ENCODE peak calls at places on chromosomes 11 and 22, in seven cellular contexts. One of them, this sample, is unnamed.

GRCh38 chr11:113242767-113243397 is 71.5 kb upstream of the TTC12 start:
- DNase-seq in suprapubic skin: no peak
- DNase-seq in esophagus muscularis mucosa: no peak
- DNase-seq in ovary: peak; percentile 36
- DNase-seq in sigmoid colon: no peak
- DNase-seq in A549: no peak
- DNase-seq in SK-N-SH: no peak
- DNase-seq in this sample: no peak

GRCh38 chr11:16382638-16383380 is 26.5 kb upstream of the SOX6 start:
- DNase-seq in suprapubic skin: no peak
- DNase-seq in esophagus muscularis mucosa: no peak
- DNase-seq in ovary: no peak
- DNase-seq in sigmoid colon: no peak
- DNase-seq in A549: no peak
- DNase-seq in SK-N-SH: no peak
- DNase-seq in this sample: no peak

GRCh38 chr11:19121646-19122045 is 4.7 kb downstream of the ZDHHC13 start:
- DNase-seq in suprapubic skin: no peak
- DNase-seq in esophagus muscularis mucosa: no peak
- DNase-seq in ovary: no peak
- DNase-seq in sigmoid colon: no peak
- DNase-seq in A549: no peak
- DNase-seq in SK-N-SH: no peak
- DNase-seq in this sample: no peak

GRCh38 chr11:31808721-31809542 is 2.2 kb downstream of the PAX6 start:
- DNase-seq in suprapubic skin: no peak
- DNase-seq in esophagus muscularis mucosa: peak; percentile 42
- DNase-seq in ovary: no peak
- DNase-seq in sigmoid colon: no peak
- DNase-seq in A549: no peak
- DNase-seq in SK-N-SH: no peak
- DNase-seq in this sample: no peak

GRCh38 chr11:125315088-125315740 is 150.7 kb downstream of the PKNOX2 start:
- DNase-seq in suprapubic skin: no peak
- DNase-seq in esophagus muscularis mucosa: no peak
- DNase-seq in ovary: peak; percentile 73
- DNase-seq in sigmoid colon: peak; percentile 78
- DNase-seq in A549: no peak
- DNase-seq in SK-N-SH: peak; percentile 60
- DNase-seq in this sample: peak; percentile 29

GRCh38 chr11:62439785-62440602 is 21.2 kb downstream of the SCGB1A1 start:
- DNase-seq in suprapubic skin: peak; percentile 78
- DNase-seq in esophagus muscularis mucosa: no peak
- DNase-seq in ovary: peak; percentile 67
- DNase-seq in sigmoid colon: peak; percentile 87
- DNase-seq in A549: no peak
- DNase-seq in SK-N-SH: peak; percentile 37
- DNase-seq in this sample: peak; percentile 67

GRCh38 chr22:23891726-23892125 is 2.5 kb upstream of the MIF start:
- DNase-seq in suprapubic skin: no peak
- DNase-seq in esophagus muscularis mucosa: no peak
- DNase-seq in ovary: no peak
- DNase-seq in sigmoid colon: no peak
- DNase-seq in A549: no peak
- DNase-seq in SK-N-SH: no peak
- DNase-seq in this sample: no peak

GRCh38 chr11:73465019-73465675 is 88.9 kb downstream of the RELT start:
- DNase-seq in suprapubic skin: no peak
- DNase-seq in esophagus muscularis mucosa: no peak
- DNase-seq in ovary: no peak
- DNase-seq in sigmoid colon: no peak
- DNase-seq in A549: no peak
- DNase-seq in SK-N-SH: peak; percentile 36
- DNase-seq in this sample: no peak

GRCh38 chr11:74636633-74637184 is 44.3 kb downstream of the POLD3 start:
- DNase-seq in suprapubic skin: no peak
- DNase-seq in esophagus muscularis mucosa: no peak
- DNase-seq in ovary: no peak
- DNase-seq in sigmoid colon: no peak
- DNase-seq in A549: peak; percentile 46
- DNase-seq in SK-N-SH: no peak
- DNase-seq in this sample: no peak

GRCh38 chr11:78040691-78041379 is 17.8 kb upstream of the KCTD14 start:
- DNase-seq in suprapubic skin: no peak
- DNase-seq in esophagus muscularis mucosa: no peak
- DNase-seq in ovary: no peak
- DNase-seq in sigmoid colon: no peak
- DNase-seq in A549: no peak
- DNase-seq in SK-N-SH: no peak
- DNase-seq in this sample: no peak

GRCh38 chr11:62472063-62472884 is 53.4 kb downstream of the SCGB1A1 start:
- DNase-seq in suprapubic skin: no peak
- DNase-seq in esophagus muscularis mucosa: no peak
- DNase-seq in ovary: peak; percentile 35
- DNase-seq in sigmoid colon: peak; percentile 96
- DNase-seq in A549: peak; percentile 57
- DNase-seq in SK-N-SH: peak; percentile 40
- DNase-seq in this sample: no peak

GRCh38 chr22:21016644-21017420 is 1.9 kb downstream of the P2RX6 start:
- DNase-seq in suprapubic skin: no peak
- DNase-seq in esophagus muscularis mucosa: no peak
- DNase-seq in ovary: peak; percentile 10
- DNase-seq in sigmoid colon: no peak
- DNase-seq in A549: no peak
- DNase-seq in SK-N-SH: peak; percentile 16
- DNase-seq in this sample: no peak

GRCh38 chr11:122202161-122202950 is 86.3 kb upstream of the BLID start:
- DNase-seq in suprapubic skin: no peak
- DNase-seq in esophagus muscularis mucosa: peak; percentile 92
- DNase-seq in ovary: peak; percentile 47
- DNase-seq in sigmoid colon: peak; percentile 71
- DNase-seq in A549: peak; percentile 60
- DNase-seq in SK-N-SH: peak; percentile 16
- DNase-seq in this sample: peak; percentile 21

GRCh38 chr11:28384418-28384817 is 276.2 kb downstream of the METTL15 start:
- DNase-seq in suprapubic skin: no peak
- DNase-seq in esophagus muscularis mucosa: no peak
- DNase-seq in ovary: no peak
- DNase-seq in sigmoid colon: no peak
- DNase-seq in A549: peak; percentile 5
- DNase-seq in SK-N-SH: no peak
- DNase-seq in this sample: no peak

GRCh38 chr11:68164437-68164836 is 43.2 kb upstream of the CHKA start:
- DNase-seq in suprapubic skin: no peak
- DNase-seq in esophagus muscularis mucosa: no peak
- DNase-seq in ovary: no peak
- DNase-seq in sigmoid colon: no peak
- DNase-seq in A549: no peak
- DNase-seq in SK-N-SH: no peak
- DNase-seq in this sample: no peak

GRCh38 chr22:19130959-19131684 is at the start of gene TSSK2:
- DNase-seq in suprapubic skin: no peak
- DNase-seq in esophagus muscularis mucosa: no peak
- DNase-seq in ovary: no peak
- DNase-seq in sigmoid colon: no peak
- DNase-seq in A549: no peak
- DNase-seq in SK-N-SH: no peak
- DNase-seq in this sample: no peak

GRCh38 chr11:87300640-87301381 is 263.1 kb downstream of the TMEM135 start:
- DNase-seq in suprapubic skin: no peak
- DNase-seq in esophagus muscularis mucosa: no peak
- DNase-seq in ovary: no peak
- DNase-seq in sigmoid colon: no peak
- DNase-seq in A549: peak; percentile 7
- DNase-seq in SK-N-SH: no peak
- DNase-seq in this sample: no peak

GRCh38 chr22:49553076-49553475 is 274.6 kb downstream of the BRD1 start:
- DNase-seq in suprapubic skin: no peak
- DNase-seq in esophagus muscularis mucosa: no peak
- DNase-seq in ovary: no peak
- DNase-seq in sigmoid colon: peak; percentile 52
- DNase-seq in A549: no peak
- DNase-seq in SK-N-SH: no peak
- DNase-seq in this sample: no peak

GRCh38 chr11:130999086-130999485 is 82.8 kb upstream of the SNX19 start:
- DNase-seq in suprapubic skin: no peak
- DNase-seq in esophagus muscularis mucosa: no peak
- DNase-seq in ovary: no peak
- DNase-seq in sigmoid colon: no peak
- DNase-seq in A549: no peak
- DNase-seq in SK-N-SH: no peak
- DNase-seq in this sample: no peak

GRCh38 chr11:27933992-27934829 is 173.7 kb downstream of the KIF18A start:
- DNase-seq in suprapubic skin: no peak
- DNase-seq in esophagus muscularis mucosa: no peak
- DNase-seq in ovary: no peak
- DNase-seq in sigmoid colon: no peak
- DNase-seq in A549: peak; percentile 61
- DNase-seq in SK-N-SH: no peak
- DNase-seq in this sample: no peak

GRCh38 chr22:50119169-50119767 is 29.5 kb downstream of the MOV10L1 start:
- DNase-seq in suprapubic skin: no peak
- DNase-seq in esophagus muscularis mucosa: no peak
- DNase-seq in ovary: no peak
- DNase-seq in sigmoid colon: peak; percentile 54
- DNase-seq in A549: no peak
- DNase-seq in SK-N-SH: no peak
- DNase-seq in this sample: no peak

GRCh38 chr11:19502691-19503253 is 209.9 kb upstream of the NAV2 start:
- DNase-seq in suprapubic skin: no peak
- DNase-seq in esophagus muscularis mucosa: no peak
- DNase-seq in ovary: no peak
- DNase-seq in sigmoid colon: no peak
- DNase-seq in A549: no peak
- DNase-seq in SK-N-SH: no peak
- DNase-seq in this sample: no peak

GRCh38 chr11:131614514-131615085 is 244.2 kb downstream of the NTM start:
- DNase-seq in suprapubic skin: no peak
- DNase-seq in esophagus muscularis mucosa: no peak
- DNase-seq in ovary: no peak
- DNase-seq in sigmoid colon: no peak
- DNase-seq in A549: no peak
- DNase-seq in SK-N-SH: no peak
- DNase-seq in this sample: no peak

GRCh38 chr22:47213571-47214230 is 451.3 kb downstream of the TBC1D22A start:
- DNase-seq in suprapubic skin: peak; percentile 20
- DNase-seq in esophagus muscularis mucosa: no peak
- DNase-seq in ovary: no peak
- DNase-seq in sigmoid colon: peak; percentile 33
- DNase-seq in A549: peak; percentile 17
- DNase-seq in SK-N-SH: peak; percentile 67
- DNase-seq in this sample: no peak

GRCh38 chr11:119372260-119373058 is 9.0 kb downstream of the USP2 start:
- DNase-seq in suprapubic skin: peak; percentile 46
- DNase-seq in esophagus muscularis mucosa: no peak
- DNase-seq in ovary: no peak
- DNase-seq in sigmoid colon: no peak
- DNase-seq in A549: no peak
- DNase-seq in SK-N-SH: no peak
- DNase-seq in this sample: no peak

GRCh38 chr11:119369035-119369925 is 12.2 kb downstream of the USP2 start:
- DNase-seq in suprapubic skin: no peak
- DNase-seq in esophagus muscularis mucosa: no peak
- DNase-seq in ovary: no peak
- DNase-seq in sigmoid colon: peak; percentile 50
- DNase-seq in A549: no peak
- DNase-seq in SK-N-SH: peak; percentile 77
- DNase-seq in this sample: no peak

GRCh38 chr11:119371778-119372182 is 9.7 kb downstream of the USP2 start:
- DNase-seq in suprapubic skin: no peak
- DNase-seq in esophagus muscularis mucosa: no peak
- DNase-seq in ovary: no peak
- DNase-seq in sigmoid colon: no peak
- DNase-seq in A549: peak; percentile 39
- DNase-seq in SK-N-SH: peak; percentile 44
- DNase-seq in this sample: no peak

GRCh38 chr11:119371067-119371601 is 10.4 kb downstream of the USP2 start:
- DNase-seq in suprapubic skin: no peak
- DNase-seq in esophagus muscularis mucosa: no peak
- DNase-seq in ovary: no peak
- DNase-seq in sigmoid colon: no peak
- DNase-seq in A549: no peak
- DNase-seq in SK-N-SH: no peak
- DNase-seq in this sample: no peak

GRCh38 chr11:119370486-119371046 is 10.9 kb downstream of the USP2 start:
- DNase-seq in suprapubic skin: peak; percentile 54
- DNase-seq in esophagus muscularis mucosa: no peak
- DNase-seq in ovary: no peak
- DNase-seq in sigmoid colon: peak; percentile 57
- DNase-seq in A549: no peak
- DNase-seq in SK-N-SH: no peak
- DNase-seq in this sample: no peak
- H3K4me1 ChIP-seq in suprapubic skin: peaks cover 55% of the 10 kb centered on the region
- H3K4me1 ChIP-seq in esophagus muscularis mucosa: peaks cover 96% of the 10 kb centered on the region
- H3K4me1 ChIP-seq in ovary: peaks cover 12% of the 10 kb centered on the region
- H3K4me1 ChIP-seq in sigmoid colon: peaks cover 55% of the 10 kb centered on the region
- H3K4me1 ChIP-seq in A549: peaks cover 40% of the 10 kb centered on the region
- H3K4me1 ChIP-seq in SK-N-SH: peaks cover 90% of the 10 kb centered on the region
- H3K4me1 ChIP-seq in this sample: peaks cover 96% of the 10 kb centered on the region

GRCh38 chr11:1749020-1749758 is 1.2 kb downstream of the IFITM10 start:
- DNase-seq in suprapubic skin: no peak
- DNase-seq in esophagus muscularis mucosa: no peak
- DNase-seq in ovary: no peak
- DNase-seq in sigmoid colon: no peak
- DNase-seq in A549: no peak
- DNase-seq in SK-N-SH: peak; percentile 85
- DNase-seq in this sample: no peak
- H3K4me3 ChIP-seq in suprapubic skin: peak overlapping the region; percentile 53
- H3K4me3 ChIP-seq in esophagus muscularis mucosa: peak overlapping the region; percentile 28
- H3K4me3 ChIP-seq in ovary: no peak overlapping the region
- H3K4me3 ChIP-seq in sigmoid colon: peak overlapping the region; percentile 24
- H3K4me3 ChIP-seq in A549: peak overlapping the region; percentile 34
- H3K4me3 ChIP-seq in SK-N-SH: peak overlapping the region; percentile 50
- H3K4me3 ChIP-seq in this sample: peak overlapping the region; percentile 23

GRCh38 chr11:11748706-11749365 is 92.9 kb upstream of the USP47 start:
- DNase-seq in suprapubic skin: no peak
- DNase-seq in esophagus muscularis mucosa: peak; percentile 21
- DNase-seq in ovary: no peak
- DNase-seq in sigmoid colon: no peak
- DNase-seq in A549: no peak
- DNase-seq in SK-N-SH: no peak
- DNase-seq in this sample: no peak
- TF ChIP-seq EP300 in suprapubic skin: no peak
- TF ChIP-seq EP300 in esophagus muscularis mucosa: no peak
- TF ChIP-seq EP300 in ovary: no peak
- TF ChIP-seq EP300 in sigmoid colon: no peak
- TF ChIP-seq EP300 in A549: no peak
- TF ChIP-seq EP300 in SK-N-SH: no peak
- TF ChIP-seq EP300 in this sample: no peak

DNA sequence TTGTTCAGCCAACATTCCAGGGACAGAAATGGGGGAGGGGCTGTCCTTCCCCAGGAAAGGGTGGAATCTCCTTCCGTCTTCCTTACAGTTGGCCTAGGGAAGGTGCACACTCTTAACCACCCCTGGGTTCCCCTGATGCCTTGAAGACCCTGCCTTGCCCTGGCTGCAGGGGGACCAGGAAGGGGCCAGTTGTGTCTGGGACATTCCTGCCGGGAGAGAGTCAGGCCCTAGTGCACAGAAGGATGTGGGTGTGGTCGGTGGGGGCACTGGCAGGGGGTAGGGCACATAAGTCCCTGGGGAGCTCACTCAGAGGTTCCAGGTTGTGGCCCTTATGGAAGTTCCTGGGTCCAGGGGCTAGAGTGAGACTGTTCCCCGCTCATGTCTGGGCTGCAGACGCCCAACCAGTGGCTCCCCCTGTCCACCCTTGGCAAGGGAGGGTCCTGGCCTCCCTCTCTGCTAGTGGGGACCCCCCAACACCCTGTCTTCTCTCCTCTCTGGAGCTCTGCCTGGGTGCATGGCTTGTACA is 2.1 kb upstream of the APOBEC3A start:
- DNase-seq in suprapubic skin: no peak
- DNase-seq in esophagus muscularis mucosa: no peak
- DNase-seq in ovary: no peak
- DNase-seq in sigmoid colon: no peak
- DNase-seq in A549: no peak
- DNase-seq in SK-N-SH: no peak
- DNase-seq in this sample: no peak
- H3K4me1 ChIP-seq in suprapubic skin: peaks cover 11% of the 10 kb centered on the region
- H3K4me1 ChIP-seq in esophagus muscularis mucosa: no peaks in the 10 kb centered on the region
- H3K4me1 ChIP-seq in ovary: no peaks in the 10 kb centered on the region
- H3K4me1 ChIP-seq in sigmoid colon: no peaks in the 10 kb centered on the region
- H3K4me1 ChIP-seq in A549: peaks cover 7% of the 10 kb centered on the region
- H3K4me1 ChIP-seq in SK-N-SH: no peaks in the 10 kb centered on the region
- H3K4me1 ChIP-seq in this sample: no peaks in the 10 kb centered on the region

This sample was measured in tibial nerve.